ENCODE peak calls at places on chromosomes 1 and 21, in eight cellular contexts. S is ecto neural progenitor cell; O is tibial nerve; N is ELR; K is HCT116; X is Daoy; B is stimulated activated CD8-positive, alpha-beta memory T cell treated with anti-CD3 and anti-CD28 coated beads, Interleukin-15, amount 100 ng/mL, for 24 hours; J is kidney glomerular epithelial cell. M is an unnamed sample.

GRCh38 chr21:42063578-42064521 is 7.3 kb upstream of the UMODL1 start:
- DNase-seq in J (no peak), K (no peak), B (no peak), O (no peak), X (peak), S (no peak), N (no peak), M (peak)

GRCh38 chr1:93749487-93749886 is 67.8 kb upstream of the BCAR3 start:
- DNase-seq in J (no peak), B (no peak), N (no peak), S (no peak), X (no peak), K (no peak), O (no peak), M (no peak)

GRCh38 chr1:11784993-11785769 is 20.6 kb downstream of the MTHFR start:
- DNase-seq in O (peak), S (peak), K (peak), J (peak), N (peak), X (peak), B (no peak), M (peak)

GRCh38 chr1:9346566-9346965 is 53.9 kb downstream of the SPSB1 start:
- DNase-seq in N (no peak), S (no peak), O (no peak), X (no peak), B (no peak), K (no peak), J (no peak), M (no peak)

GRCh38 chr21:15743593-15743992 is 13.8 kb downstream of the USP25 start:
- DNase-seq in K (no peak), N (no peak), S (no peak), O (no peak), B (no peak), J (no peak), X (no peak), M (no peak)

GRCh38 chr1:116775116-116775752 is 21.0 kb downstream of the CD2 start:
- DNase-seq in J (no peak), X (no peak), O (no peak), N (no peak), S (no peak), K (no peak), B (no peak), M (no peak)

GRCh38 chr1:213135572-213135971 is 84.5 kb downstream of the RPS6KC1 start:
- DNase-seq in N (peak), J (peak), O (no peak), X (no peak), B (no peak), K (no peak), S (no peak), M (no peak)

GRCh38 chr1:81672766-81673165 is 128.0 kb upstream of the ADGRL2 start:
- DNase-seq in S (no peak), X (no peak), O (no peak), N (no peak), J (no peak), K (no peak), B (no peak), M (peak)

GRCh38 chr21:32328595-32328994 is 29.9 kb downstream of the MRAP start:
- DNase-seq in X (no peak), B (no peak), N (no peak), J (no peak), O (no peak), K (no peak), S (no peak), M (no peak)

GRCh38 chr1:246318622-246319021 is 188.5 kb downstream of the SMYD3 start:
- DNase-seq in B (no peak), J (no peak), N (no peak), K (no peak), S (no peak), X (no peak), O (no peak), M (no peak)

GRCh38 chr21:23939369-23940065 is 1667.8 kb downstream of the MRPL39 start:
- DNase-seq in S (no peak), N (no peak), X (no peak), K (no peak), O (no peak), B (no peak), J (no peak), M (no peak)

GRCh38 chr1:216071227-216071626 is 352.0 kb downstream of the USH2A start:
- DNase-seq in K (no peak), B (no peak), O (no peak), J (no peak), X (no peak), N (no peak), S (no peak), M (no peak)

GRCh38 chr1:229296541-229296941 is 25.6 kb downstream of the RAB4A start:
- DNase-seq in X (no peak), S (no peak), N (peak), O (no peak), B (no peak), K (no peak), J (no peak), M (no peak)

GRCh38 chr1:164718821-164719220 is 159.8 kb downstream of the PBX1 start:
- DNase-seq in O (no peak), S (no peak), B (no peak), N (peak), K (no peak), J (no peak), X (no peak), M (no peak)